ENCODE peak calls at places on chromosomes 1 and 21, in nine cellular contexts. D, J, N, A, U, O, L, V and W are unnamed samples.

GRCh38 chr1:931380-932177 is 7.9 kb downstream of the SAMD11 start:
- DNase-seq in N (no peak), L (no peak), O (no peak), V (no peak), D (no peak), U (no peak), J (no peak), A (no peak), W (no peak)

GRCh38 chr1:88149686-88150085 is 534.4 kb upstream of the PKN2 start:
- DNase-seq in N (no peak), U (no peak), J (no peak), A (no peak), O (no peak), L (no peak), V (no peak), D (no peak), W (no peak)

GRCh38 chr1:159925713-159926066 is 383 bp upstream of the TAGLN2 start:
- DNase-seq in N (no peak), U (no peak), L (no peak), V (no peak), D (peak; percentile 72), A (peak; percentile 85), J (no peak), O (no peak), W (peak; percentile 83)

GRCh38 chr21:16285646-16286223 is 556.0 kb downstream of the USP25 start:
- DNase-seq in A (no peak), N (no peak), J (no peak), U (no peak), V (no peak), O (no peak), D (no peak), L (no peak), W (no peak)

GRCh38 chr1:24562625-24563024 is 6.7 kb downstream of the NCMAP start:
- DNase-seq in N (no peak), U (no peak), D (no peak), L (no peak), O (no peak), J (peak; percentile 34), A (peak; percentile 9), V (no peak), W (no peak)

GRCh38 chr1:227785812-227786608 is 29.5 kb upstream of the PRSS38 start:
- DNase-seq in D (no peak), L (no peak), J (no peak), N (no peak), A (no peak), O (no peak), V (no peak), U (no peak), W (no peak)

GRCh38 chr1:29004288-29004687 is 89.9 kb downstream of the EPB41 start:
- DNase-seq in J (no peak), A (no peak), N (no peak), V (no peak), U (no peak), D (no peak), L (no peak), O (no peak), W (no peak)

GRCh38 chr1:40634901-40635655 is 30.4 kb downstream of the RIMS3 start:
- DNase-seq in O (peak; percentile 23), N (no peak), V (no peak), J (no peak), U (no peak), D (no peak), A (no peak), L (no peak), W (no peak)

GRCh38 chr1:116826818-116827606 is 72.8 kb downstream of the CD2 start:
- DNase-seq in N (no peak), O (peak; percentile 7), V (peak; percentile 66), L (no peak), U (peak; percentile 96), A (no peak), J (no peak), D (peak; percentile 73), W (peak; percentile 90)

GRCh38 chr1:162062542-162063015 is 6.9 kb upstream of the NOS1AP start:
- DNase-seq in N (peak; percentile 74), A (no peak), U (no peak), D (no peak), L (peak; percentile 73), J (no peak), V (peak; percentile 88), O (peak; percentile 41), W (no peak)

GRCh38 chr1:18948048-18948912 is 8.2 kb downstream of the IFFO2 start:
- DNase-seq in J (peak; percentile 84), N (no peak), O (no peak), V (peak; percentile 76), D (no peak), U (no peak), A (peak; percentile 89), L (no peak), W (peak; percentile 78)

GRCh38 chr1:160361199-160361598 is 5.7 kb upstream of the NHLH1 start:
- DNase-seq in O (no peak), J (no peak), L (no peak), V (no peak), N (no peak), A (no peak), D (no peak), U (no peak), W (no peak)

GRCh38 chr1:15803380-15803779 is 4.1 kb downstream of the UQCRHL start:
- DNase-seq in U (peak; percentile 58), N (peak; percentile 53), O (peak; percentile 38), D (peak; percentile 40), J (no peak), A (no peak), L (peak; percentile 71), V (no peak), W (peak; percentile 27)

GRCh38 chr1:218693584-218693983 is 348.4 kb downstream of the TGFB2 start:
- DNase-seq in U (no peak), L (no peak), V (no peak), D (no peak), N (no peak), A (no peak), J (no peak), O (no peak), W (no peak)

GRCh38 chr21:46603228-46603627 is 1.7 kb downstream of the S100B start:
- DNase-seq in D (no peak), J (no peak), O (no peak), L (peak; percentile 60), N (no peak), U (no peak), V (no peak), A (no peak), W (no peak)

GRCh38 chr1:214385428-214385827 is 104.5 kb downstream of the SMYD2 start:
- DNase-seq in L (no peak), N (no peak), J (no peak), O (no peak), U (no peak), V (no peak), A (no peak), D (no peak), W (no peak)
- TF ChIP-seq CTCF in L (no peak), N (no peak), J (no peak), O (no peak), U (no peak), V (no peak), A (no peak), D (no peak), W (no peak)

DNA sequence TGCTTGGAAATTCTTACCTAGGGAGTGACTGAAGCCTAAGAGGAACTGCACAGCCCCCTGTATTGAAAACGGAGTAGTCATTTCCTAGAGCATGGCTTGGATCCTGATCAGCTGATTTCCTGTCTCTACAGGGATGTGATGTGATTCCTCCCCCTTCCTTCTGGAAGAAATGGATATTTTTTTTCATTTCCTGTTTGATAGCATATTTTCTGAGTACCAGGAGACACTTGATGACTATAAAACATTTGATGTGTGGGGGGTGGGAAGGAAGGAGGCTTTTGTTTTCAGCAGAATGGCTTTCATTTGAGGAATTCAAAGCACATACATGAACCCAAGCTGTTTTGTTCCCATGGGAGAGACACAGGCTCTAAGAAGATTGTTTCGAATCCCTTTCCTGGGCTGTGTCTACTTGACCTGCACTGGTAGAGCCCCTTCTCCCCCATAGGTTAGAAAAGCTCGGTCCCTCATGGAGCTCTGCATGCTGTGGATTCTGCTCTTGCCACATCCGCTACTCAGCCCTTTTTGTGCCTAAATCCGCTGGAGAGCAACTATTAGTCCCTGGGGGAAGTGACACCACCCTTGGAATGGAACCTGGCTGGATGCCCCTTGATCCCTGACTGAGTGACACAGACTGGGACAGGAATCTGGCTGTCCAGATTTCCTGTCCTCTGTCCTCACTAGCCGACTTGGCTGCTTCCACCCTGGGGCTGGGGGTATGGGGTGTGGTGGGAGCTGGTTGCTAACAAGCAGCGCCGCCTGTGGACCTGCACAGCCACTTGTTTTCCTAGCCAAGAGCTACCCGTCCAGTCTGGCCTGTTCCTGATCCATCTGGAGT is 71.8 kb upstream of the MACF1 start:
- DNase-seq in L (peak; percentile 94), U (no peak), N (peak; percentile 34), J (peak; percentile 87), A (peak; percentile 88), V (no peak), D (no peak), O (peak; percentile 57), W (no peak)
- TF ChIP-seq CTCF in L (peak; percentile 65), U (no peak), N (no peak), J (peak; percentile 47), A (no peak), V (peak; percentile 33), D (no peak), O (no peak), W (no peak)

DNA sequence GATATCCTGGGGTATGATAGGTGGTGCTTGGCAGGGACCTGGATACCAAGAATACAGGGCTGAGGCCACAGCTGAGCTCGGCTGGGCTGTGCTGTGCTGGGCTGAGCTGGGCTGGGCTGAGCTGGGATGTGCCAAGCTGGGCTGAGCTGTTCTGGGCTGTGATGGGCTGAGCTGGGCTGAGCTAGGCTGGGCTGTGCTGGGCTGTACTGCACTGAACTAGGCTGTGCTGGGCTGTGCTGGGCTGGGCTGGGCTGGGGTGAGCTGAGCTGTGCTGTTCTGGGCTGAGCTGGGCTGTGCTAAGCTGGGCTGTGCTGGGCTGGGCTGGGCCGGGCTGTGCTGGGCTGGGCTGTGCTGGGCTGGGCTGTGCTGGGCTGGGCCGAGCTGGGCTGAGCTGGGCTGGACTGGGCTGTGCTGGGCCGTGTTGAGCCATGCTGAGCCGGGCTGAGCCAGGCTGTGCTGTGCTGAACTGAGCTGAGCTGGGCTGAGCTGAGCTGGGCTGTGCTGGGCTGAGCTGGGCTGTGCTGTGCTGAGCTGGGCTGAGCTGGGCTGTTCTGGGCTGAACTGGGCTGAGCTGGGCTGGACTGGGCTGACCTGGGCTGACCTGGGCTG is 94.7 kb upstream of the ACTRT2 start:
- DNase-seq in D (no peak), L (no peak), V (no peak), U (no peak), A (no peak), J (no peak), O (no peak), N (no peak), W (no peak)
- TF ChIP-seq CTCF in D (no peak), L (no peak), V (no peak), U (no peak), A (no peak), J (no peak), O (no peak), N (no peak), W (no peak)

GRCh38 chr1:111833334-111833733 is 77.6 kb downstream of the DDX20 start:
- DNase-seq in L (peak; percentile 61), A (no peak), D (no peak), V (peak; percentile 2), J (no peak), O (peak; percentile 13), U (no peak), N (peak; percentile 3), W (no peak)
- TF ChIP-seq CTCF in L (peak; percentile 7), A (no peak), D (no peak), V (no peak), J (no peak), O (no peak), U (no peak), N (no peak), W (no peak)